ENCODE peak calls at places on chromosome X, in six cellular contexts. C is GM23248; S is tibial nerve; Q is neuronal stem cell; L is transverse colon; E is CD8-positive, alpha-beta memory T cell. W is an unnamed sample. For H3K4me1 and H3K27me3, the result is how much of the 10 kb centered on the place peaks cover.

GRCh38 chrX:129549124-129549523 is 9.1 kb downstream of the OCRL start:
- DNase-seq in S (no peak), C (no peak), L (no peak), Q (no peak), E (no peak), W (no peak)

GRCh38 chrX:43557792-43558191 is 98.3 kb upstream of the MAOA start:
- DNase-seq in S (peak), Q (peak), C (peak), L (peak), E (peak), W (peak)

GRCh38 chrX:153533041-153533565 is 15.7 kb downstream of the ATP2B3 start:
- DNase-seq in C (no peak), Q (no peak), L (no peak), S (no peak), E (no peak), W (no peak)

GRCh38 chrX:33908074-33908473 is 224.0 kb downstream of the FAM47A start:
- DNase-seq in E (no peak), Q (no peak), C (no peak), L (no peak), S (no peak), W (no peak)

GRCh38 chrX:135923353-135923752 is 29.8 kb downstream of the SAGE1 start:
- DNase-seq in C (no peak), E (no peak), L (no peak), S (no peak), Q (no peak), W (no peak)

GRCh38 chrX:48493890-48494364 is 14.9 kb upstream of the PORCN start:
- DNase-seq in L (no peak), E (no peak), C (peak), S (no peak), Q (peak), W (peak)

GRCh38 chrX:7120578-7121219 is 26.8 kb upstream of the STS start:
- DNase-seq in C (peak), Q (no peak), E (no peak), S (no peak), L (peak), W (peak)

GRCh38 chrX:132751043-132751690 is 207.3 kb downstream of the HS6ST2 start:
- DNase-seq in S (no peak), L (no peak), C (no peak), Q (no peak), E (no peak), W (no peak)

GRCh38 chrX:123814343-123814742 is 45.5 kb upstream of the XIAP start:
- DNase-seq in E (no peak), S (no peak), Q (no peak), L (no peak), C (peak), W (no peak)

GRCh38 chrX:69309074-69309792 is 144.0 kb upstream of the PJA1 start:
- DNase-seq in S (no peak), E (no peak), Q (no peak), C (no peak), L (no peak), W (no peak)

GRCh38 chrX:47384502-47384901 is 14.1 kb downstream of the ZNF157 start:
- DNase-seq in L (peak), E (peak), S (peak), Q (peak), C (peak), W (peak)

GRCh38 chrX:19886375-19886774 is 1.0 kb downstream of the SH3KBP1 start:
- DNase-seq in S (no peak), E (no peak), Q (no peak), L (no peak), C (no peak), W (no peak)

GRCh38 chrX:20515841-20516461 is 249.2 kb upstream of the RPS6KA3 start:
- DNase-seq in L (no peak), E (no peak), S (no peak), C (peak), Q (no peak), W (peak)

GRCh38 chrX:10729000-10729399 is 108.6 kb upstream of the MID1 start:
- DNase-seq in L (no peak), S (no peak), Q (no peak), C (no peak), E (no peak), W (no peak)

GRCh38 chrX:135421537-135421931 is 210 bp upstream of the SMIM10L2A start:
- DNase-seq in L (peak), Q (peak), E (peak), S (peak), C (peak), W (peak)

GRCh38 chrX:4277122-4277521 is 563.7 kb upstream of the PRKX start:
- DNase-seq in C (no peak), L (no peak), E (no peak), S (no peak), Q (no peak), W (no peak)

GRCh38 chrX:152833378-152833777 is 2.5 kb downstream of the NSDHL start:
- DNase-seq in S (no peak), C (no peak), Q (no peak), E (no peak), L (no peak), W (no peak)

GRCh38 chrX:11427082-11428033 is 134.1 kb downstream of the AMELX start:
- DNase-seq in S (peak), E (no peak), L (peak), C (peak), Q (peak), W (no peak)

GRCh38 chrX:78747471-78747870 is at the start of gene LPAR4:
- DNase-seq in L (no peak), Q (peak), E (no peak), S (no peak), C (peak), W (no peak)

GRCh38 chrX:13377537-13377936 is 57.7 kb upstream of the ATXN3L start:
- DNase-seq in C (peak), E (no peak), L (no peak), Q (no peak), S (no peak), W (no peak)

GRCh38 chrX:134580947-134581346 is 77.3 kb downstream of the PLAC1 start:
- DNase-seq in S (no peak), L (no peak), E (no peak), Q (no peak), C (peak), W (no peak)

GRCh38 chrX:56572975-56573374 is 9.5 kb downstream of the UBQLN2 start:
- DNase-seq in L (no peak), Q (no peak), C (no peak), E (peak), S (no peak), W (no peak)

GRCh38 chrX:21181232-21181853 is 192.9 kb upstream of the CNKSR2 start:
- DNase-seq in L (no peak), Q (no peak), E (no peak), S (no peak), C (no peak), W (no peak)

GRCh38 chrX:133648594-133648993 is 233.3 kb upstream of the GPC4 start:
- DNase-seq in S (no peak), L (no peak), Q (no peak), C (no peak), E (no peak), W (no peak)

GRCh38 chrX:7191681-7192110 is 43.7 kb upstream of the PUDP start:
- DNase-seq in L (no peak), Q (no peak), C (peak), S (no peak), E (no peak), W (no peak)

GRCh38 chrX:120522820-120523219 is 37.9 kb downstream of the CUL4B start:
- DNase-seq in L (no peak), S (no peak), C (no peak), E (no peak), Q (no peak), W (no peak)

GRCh38 chrX:49000640-49001039 is 1.4 kb downstream of the GRIPAP1 start:
- DNase-seq in Q (no peak), S (no peak), L (no peak), E (no peak), C (no peak), W (no peak)

GRCh38 chrX:23871905-23872546 is 35.7 kb downstream of the APOO start:
- DNase-seq in C (no peak), E (no peak), L (no peak), S (no peak), Q (no peak), W (no peak)

GRCh38 chrX:14356401-14356800 is 172.9 kb upstream of the GLRA2 start:
- DNase-seq in L (no peak), E (no peak), S (no peak), C (peak), Q (no peak), W (no peak)

GRCh38 chrX:129318375-129318774 is 204.9 kb downstream of the SMARCA1 start:
- DNase-seq in E (no peak), S (no peak), L (no peak), Q (no peak), C (peak), W (peak)

GRCh38 chrX:102835504-102836146 is 101.4 kb upstream of the RAB40AL start:
- DNase-seq in L (no peak), E (no peak), Q (no peak), S (no peak), C (peak), W (peak)

GRCh38 chrX:129842510-129843208 is 1.0 kb downstream of the ZDHHC9 start:
- DNase-seq in C (peak), L (peak), S (no peak), E (no peak), Q (no peak), W (peak)

GRCh38 chrX:150648296-150648940 is 44.8 kb upstream of the MTMR1 start:
- DNase-seq in L (no peak), E (no peak), Q (no peak), C (no peak), S (no peak), W (no peak)

GRCh38 chrX:73478961-73479360 is 32.1 kb downstream of the CDX4 start:
- DNase-seq in C (no peak), L (no peak), Q (no peak), S (no peak), E (no peak), W (peak)

GRCh38 chrX:128460835-128461234 is 408.6 kb upstream of the ACTRT1 start:
- DNase-seq in L (no peak), C (no peak), Q (no peak), S (no peak), E (no peak), W (no peak)

GRCh38 chrX:13825178-13825762 is 8.4 kb upstream of the GPM6B start:
- DNase-seq in S (no peak), L (no peak), C (no peak), Q (no peak), E (no peak), W (no peak)

GRCh38 chrX:16558489-16558888 is 91.5 kb upstream of the S100G start:
- DNase-seq in Q (no peak), C (no peak), S (no peak), L (no peak), E (no peak), W (no peak)

GRCh38 chrX:101659601-101660063 is at the start of gene ARMCX2:
- DNase-seq in L (peak), Q (peak), S (peak), C (peak), E (peak), W (peak)

GRCh38 chrX:72108666-72109065 is 23.0 kb downstream of the RTL5 start:
- DNase-seq in Q (no peak), E (no peak), C (no peak), L (no peak), S (no peak), W (no peak)

GRCh38 chrX:72107841-72108590 is 23.7 kb downstream of the RTL5 start:
- DNase-seq in C (no peak), S (no peak), L (no peak), Q (no peak), E (no peak), W (no peak)

GRCh38 chrX:72107320-72107719 is 24.4 kb downstream of the RTL5 start:
- DNase-seq in S (no peak), Q (no peak), C (peak), L (no peak), E (no peak), W (no peak)

GRCh38 chrX:72102760-72103159 is 29.0 kb downstream of the RTL5 start:
- DNase-seq in Q (no peak), S (no peak), E (no peak), L (no peak), C (no peak), W (peak)

DNA sequence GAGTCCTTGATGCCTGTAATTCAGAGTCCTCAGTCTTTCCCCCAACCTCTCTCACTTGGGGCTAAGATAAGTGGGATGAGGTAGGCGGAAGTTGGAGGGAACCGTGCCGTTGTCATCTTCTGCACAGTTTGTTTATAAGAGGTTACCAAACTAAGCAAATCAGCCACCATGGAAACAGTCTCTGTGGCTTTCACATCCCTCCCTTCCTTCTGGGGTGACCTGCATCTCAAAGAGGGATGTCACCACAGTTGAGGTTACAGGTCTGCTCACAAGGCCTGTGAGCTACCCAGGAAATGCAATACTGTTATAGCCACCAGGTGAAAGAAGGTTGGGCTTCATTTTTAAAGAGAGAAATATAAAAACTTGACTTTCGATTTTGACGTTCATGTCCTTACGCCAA is 26.3 kb downstream of the RTL5 start:
- DNase-seq in S (no peak), L (no peak), E (peak), Q (no peak), C (no peak), W (no peak)
- H3K4me1 ChIP-seq in S (under half), L (under half), E (under half), Q (under half), C (under half), W (under half)

DNA sequence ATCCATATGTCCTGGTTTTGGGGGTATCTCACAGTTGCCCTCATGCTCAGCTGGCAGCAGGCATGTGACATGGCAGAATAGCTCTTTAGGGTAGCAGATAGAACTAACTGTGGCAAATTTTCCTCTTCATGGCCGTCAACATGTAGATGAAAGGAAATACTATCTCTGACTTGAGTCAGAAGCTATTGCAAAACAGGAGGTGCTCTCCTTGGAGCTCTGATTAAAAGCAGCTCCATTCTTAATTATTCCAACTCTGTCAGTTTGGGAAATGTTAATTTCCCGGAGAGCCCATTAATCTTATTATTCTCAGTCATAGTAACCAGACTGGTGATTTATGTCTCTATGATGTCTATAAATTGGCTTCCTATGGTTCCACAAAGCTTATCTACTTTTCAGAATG is 18.2 kb downstream of the IL13RA1 start:
- DNase-seq in C (peak), L (no peak), Q (no peak), S (no peak), E (no peak), W (no peak)
- H3K27me3 ChIP-seq in C (under half), L (under half), Q (under half), S (under half), E (under half), W (under half)

GRCh38 chrX:72126048-72126415 is 5.7 kb downstream of the RTL5 start:
- DNase-seq in S (no peak), L (no peak), Q (no peak), C (no peak), E (no peak), W (no peak)
- H3K4me1 ChIP-seq in S (half or more), L (under half), Q (under half), C (under half), E (under half), W (under half)

DNA sequence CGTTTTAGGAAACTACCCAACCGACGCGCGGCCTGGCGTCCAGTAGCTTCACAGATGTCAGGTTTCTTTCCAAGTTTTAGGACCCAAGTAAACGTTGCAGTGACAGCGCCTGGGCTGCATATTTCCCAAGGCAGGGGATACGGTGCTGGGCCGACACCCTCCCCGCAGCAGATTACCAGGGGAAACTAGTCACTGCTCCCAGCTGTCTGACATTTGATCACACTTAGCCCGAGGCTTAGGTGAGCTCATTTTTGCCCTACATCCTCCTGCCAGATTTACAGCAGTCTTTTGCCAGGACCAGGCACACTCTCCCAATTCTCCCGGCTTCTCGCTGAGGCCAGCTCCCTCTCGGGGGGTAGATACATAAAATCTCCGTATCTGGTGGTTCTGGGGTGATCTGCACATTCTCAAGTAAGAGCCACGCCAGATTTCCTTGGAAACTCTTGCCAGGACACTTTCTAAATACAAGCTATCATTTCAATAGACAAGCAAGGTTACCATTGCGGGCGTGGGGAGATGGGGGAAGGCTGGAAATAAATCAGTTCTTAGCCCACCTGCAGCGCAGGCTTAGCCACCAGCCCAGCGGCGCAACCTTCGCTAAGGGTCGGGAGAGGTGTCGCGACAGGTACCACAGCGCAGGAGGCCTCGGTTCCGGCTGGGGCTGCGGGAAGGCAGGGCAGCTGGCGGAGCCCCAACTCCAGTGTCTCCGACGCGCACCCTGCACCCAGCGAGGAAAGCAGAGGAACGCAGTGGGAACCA is 2.5 kb upstream of the SOX3 start:
- DNase-seq in C (no peak), L (no peak), E (no peak), Q (no peak), S (no peak), W (no peak)
- H3K27me3 ChIP-seq in C (half or more), L (half or more), E (under half), Q (under half), S (under half), W (under half)

GRCh38 chrX:71107245-71107644 is 705 bp upstream of the CXorf65 start:
- DNase-seq in E (no peak), C (no peak), S (no peak), Q (no peak), L (no peak), W (no peak)

GRCh38 chrX:71111141-71111843 is at the start of gene IL2RG:
- DNase-seq in L (peak), Q (no peak), C (no peak), S (no peak), E (peak), W (peak)

GRCh38 chrX:71105638-71106037 is 902 bp downstream of the CXorf65 start:
- DNase-seq in E (peak), L (no peak), S (no peak), Q (no peak), C (no peak), W (no peak)

GRCh38 chrX:71106427-71106826 is at the start of gene CXorf65:
- DNase-seq in Q (no peak), E (no peak), S (no peak), C (no peak), L (no peak), W (no peak)

DNA sequence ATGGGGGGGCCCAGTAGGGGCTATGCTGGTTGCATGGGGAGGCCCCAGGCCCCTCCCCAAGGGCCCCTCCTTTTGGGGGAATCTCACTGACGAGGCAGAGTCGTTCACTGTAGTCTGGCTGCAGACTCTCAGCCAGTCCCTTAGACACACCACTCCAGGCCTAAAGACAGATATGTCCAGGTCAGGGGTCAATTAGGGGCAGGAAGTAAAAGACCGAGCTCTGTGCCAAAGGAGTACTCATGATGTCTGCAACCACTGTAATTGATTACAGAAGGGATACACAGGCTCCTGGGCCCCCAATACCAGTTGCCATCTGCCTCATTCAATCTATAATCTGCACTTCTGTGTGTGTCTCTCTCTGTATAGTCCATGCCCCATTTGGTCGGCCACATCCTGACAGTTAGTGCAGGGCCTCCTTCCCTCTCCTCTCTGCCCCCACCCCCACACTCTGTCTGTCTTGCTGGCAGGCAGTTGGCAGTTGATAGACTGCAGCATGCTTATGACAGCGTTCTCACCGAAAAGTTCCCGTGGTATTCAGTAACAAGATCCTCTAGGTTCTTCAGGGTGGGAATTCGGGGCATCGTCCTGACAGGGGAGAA is 1.3 kb upstream of the CXorf65 start:
- DNase-seq in L (no peak), C (no peak), E (peak), Q (no peak), S (no peak), W (no peak)
- H3K4me1 ChIP-seq in L (under half), C (under half), E (half or more), Q (under half), S (under half), W (under half)

GRCh38 chrX:17917945-17918577 is 57.0 kb upstream of the RAI2 start:
- DNase-seq in Q (no peak), C (no peak), L (no peak), E (no peak), S (no peak), W (peak)
- H3K27me3 ChIP-seq in Q (under half), C (under half), L (under half), E (under half), S (under half), W (under half)

W was measured in small intestine.